ENCODE peak calls at places on chromosomes 11 and 22, in six cellular contexts. One of them, this sample, is unnamed.

GRCh38 chr11:72223615-72224586 is 666 bp upstream of the INPPL1 start:
- DNase-seq in lower lobe of right lung: peak; percentile 83
- DNase-seq in GM12864: no peak
- DNase-seq in progenitor cell of endocrine pancreas: peak; percentile 56
- DNase-seq in K562: peak; percentile 77
- DNase-seq in activated B cell treated with CpG ODN at 0.5 μM for 24 hours: peak; percentile 72
- DNase-seq in this sample: peak; percentile 79

GRCh38 chr11:133606122-133606521 is 73.8 kb upstream of the OPCML start:
- DNase-seq in activated B cell treated with CpG ODN at 0.5 μM for 24 hours: no peak
- DNase-seq in GM12864: no peak
- DNase-seq in K562: no peak
- DNase-seq in lower lobe of right lung: no peak
- DNase-seq in progenitor cell of endocrine pancreas: no peak
- DNase-seq in this sample: no peak

GRCh38 chr11:68506908-68507307 is 46.4 kb downstream of the PPP6R3 start:
- DNase-seq in GM12864: no peak
- DNase-seq in lower lobe of right lung: no peak
- DNase-seq in activated B cell treated with CpG ODN at 0.5 μM for 24 hours: no peak
- DNase-seq in progenitor cell of endocrine pancreas: no peak
- DNase-seq in K562: no peak
- DNase-seq in this sample: no peak

GRCh38 chr22:49703391-49703926 is 124.2 kb downstream of the BRD1 start:
- DNase-seq in lower lobe of right lung: no peak
- DNase-seq in K562: no peak
- DNase-seq in GM12864: no peak
- DNase-seq in progenitor cell of endocrine pancreas: no peak
- DNase-seq in activated B cell treated with CpG ODN at 0.5 μM for 24 hours: no peak
- DNase-seq in this sample: no peak

GRCh38 chr11:121721961-121722360 is 269.2 kb upstream of the SORL1-AS1 start:
- DNase-seq in progenitor cell of endocrine pancreas: no peak
- DNase-seq in K562: no peak
- DNase-seq in lower lobe of right lung: no peak
- DNase-seq in GM12864: no peak
- DNase-seq in activated B cell treated with CpG ODN at 0.5 μM for 24 hours: no peak
- DNase-seq in this sample: no peak

GRCh38 chr22:44925465-44926123 is 84.2 kb downstream of the PHF21B start:
- DNase-seq in lower lobe of right lung: peak; percentile 32
- DNase-seq in K562: no peak
- DNase-seq in GM12864: no peak
- DNase-seq in progenitor cell of endocrine pancreas: no peak
- DNase-seq in activated B cell treated with CpG ODN at 0.5 μM for 24 hours: no peak
- DNase-seq in this sample: no peak

GRCh38 chr11:69854719-69855118 is 35.5 kb upstream of the FGF3 start:
- DNase-seq in progenitor cell of endocrine pancreas: no peak
- DNase-seq in GM12864: no peak
- DNase-seq in K562: no peak
- DNase-seq in lower lobe of right lung: no peak
- DNase-seq in activated B cell treated with CpG ODN at 0.5 μM for 24 hours: no peak
- DNase-seq in this sample: no peak

GRCh38 chr11:14318581-14318981 is 40.4 kb downstream of the RRAS2 start:
- DNase-seq in lower lobe of right lung: no peak
- DNase-seq in activated B cell treated with CpG ODN at 0.5 μM for 24 hours: no peak
- DNase-seq in K562: no peak
- DNase-seq in progenitor cell of endocrine pancreas: no peak
- DNase-seq in GM12864: no peak
- DNase-seq in this sample: no peak

GRCh38 chr11:69916806-69917387 is 97.7 kb upstream of the FGF3 start:
- DNase-seq in progenitor cell of endocrine pancreas: no peak
- DNase-seq in GM12864: no peak
- DNase-seq in activated B cell treated with CpG ODN at 0.5 μM for 24 hours: no peak
- DNase-seq in lower lobe of right lung: no peak
- DNase-seq in K562: no peak
- DNase-seq in this sample: no peak

GRCh38 chr11:27716850-27717249 is 16.6 kb upstream of the BDNF start:
- DNase-seq in K562: no peak
- DNase-seq in progenitor cell of endocrine pancreas: no peak
- DNase-seq in GM12864: no peak
- DNase-seq in lower lobe of right lung: no peak
- DNase-seq in activated B cell treated with CpG ODN at 0.5 μM for 24 hours: no peak
- DNase-seq in this sample: no peak

GRCh38 chr22:46779023-46779422 is 16.6 kb downstream of the TBC1D22A start:
- DNase-seq in lower lobe of right lung: no peak
- DNase-seq in progenitor cell of endocrine pancreas: no peak
- DNase-seq in activated B cell treated with CpG ODN at 0.5 μM for 24 hours: no peak
- DNase-seq in K562: no peak
- DNase-seq in GM12864: no peak
- DNase-seq in this sample: no peak

GRCh38 chr11:124194696-124195418 is 11.7 kb downstream of the OR10D3 start:
- DNase-seq in GM12864: peak; percentile 26
- DNase-seq in progenitor cell of endocrine pancreas: no peak
- DNase-seq in K562: peak; percentile 48
- DNase-seq in activated B cell treated with CpG ODN at 0.5 μM for 24 hours: no peak
- DNase-seq in lower lobe of right lung: no peak
- DNase-seq in this sample: peak; percentile 55

GRCh38 chr11:112644410-112645131 is 316.6 kb upstream of the NCAM1 start:
- DNase-seq in progenitor cell of endocrine pancreas: no peak
- DNase-seq in lower lobe of right lung: no peak
- DNase-seq in K562: no peak
- DNase-seq in GM12864: no peak
- DNase-seq in activated B cell treated with CpG ODN at 0.5 μM for 24 hours: no peak
- DNase-seq in this sample: no peak

GRCh38 chr11:97703815-97704214 is 1314.0 kb downstream of the JRKL start:
- DNase-seq in GM12864: no peak
- DNase-seq in K562: no peak
- DNase-seq in activated B cell treated with CpG ODN at 0.5 μM for 24 hours: no peak
- DNase-seq in progenitor cell of endocrine pancreas: no peak
- DNase-seq in lower lobe of right lung: no peak
- DNase-seq in this sample: no peak

GRCh38 chr11:4134844-4135243 is 40.2 kb downstream of the RRM1 start:
- DNase-seq in K562: no peak
- DNase-seq in GM12864: no peak
- DNase-seq in progenitor cell of endocrine pancreas: no peak
- DNase-seq in activated B cell treated with CpG ODN at 0.5 μM for 24 hours: no peak
- DNase-seq in lower lobe of right lung: no peak
- DNase-seq in this sample: no peak

GRCh38 chr22:48945621-48946458 is 881.8 kb downstream of the BRD1 start:
- DNase-seq in progenitor cell of endocrine pancreas: peak; percentile 5
- DNase-seq in lower lobe of right lung: no peak
- DNase-seq in GM12864: no peak
- DNase-seq in activated B cell treated with CpG ODN at 0.5 μM for 24 hours: no peak
- DNase-seq in K562: no peak
- DNase-seq in this sample: no peak

GRCh38 chr22:19060356-19061009 is 61.7 kb downstream of the DGCR2 start:
- DNase-seq in K562: no peak
- DNase-seq in activated B cell treated with CpG ODN at 0.5 μM for 24 hours: no peak
- DNase-seq in GM12864: no peak
- DNase-seq in progenitor cell of endocrine pancreas: no peak
- DNase-seq in lower lobe of right lung: peak; percentile 20
- DNase-seq in this sample: no peak

GRCh38 chr11:83456075-83456474 is 169.9 kb upstream of the CCDC90B start:
- DNase-seq in progenitor cell of endocrine pancreas: peak; percentile 17
- DNase-seq in GM12864: no peak
- DNase-seq in activated B cell treated with CpG ODN at 0.5 μM for 24 hours: no peak
- DNase-seq in K562: no peak
- DNase-seq in lower lobe of right lung: no peak
- DNase-seq in this sample: peak; percentile 64

GRCh38 chr11:112555491-112556364 is 295.1 kb upstream of the PLET1 start:
- DNase-seq in lower lobe of right lung: peak; percentile 65
- DNase-seq in GM12864: peak; percentile 5
- DNase-seq in activated B cell treated with CpG ODN at 0.5 μM for 24 hours: peak; percentile 21
- DNase-seq in K562: peak; percentile 59
- DNase-seq in progenitor cell of endocrine pancreas: peak; percentile 73
- DNase-seq in this sample: peak; percentile 79

GRCh38 chr11:59182457-59183151 is 10.7 kb downstream of the DTX4 start:
- DNase-seq in lower lobe of right lung: no peak
- DNase-seq in K562: peak; percentile 28
- DNase-seq in progenitor cell of endocrine pancreas: no peak
- DNase-seq in activated B cell treated with CpG ODN at 0.5 μM for 24 hours: no peak
- DNase-seq in GM12864: no peak
- DNase-seq in this sample: no peak

GRCh38 chr11:70413151-70413550 is 14.8 kb downstream of the CTTN start:
- DNase-seq in GM12864: no peak
- DNase-seq in K562: no peak
- DNase-seq in activated B cell treated with CpG ODN at 0.5 μM for 24 hours: no peak
- DNase-seq in progenitor cell of endocrine pancreas: no peak
- DNase-seq in lower lobe of right lung: no peak
- DNase-seq in this sample: no peak

GRCh38 chr22:49363526-49364230 is 464.0 kb downstream of the BRD1 start:
- DNase-seq in K562: no peak
- DNase-seq in GM12864: no peak
- DNase-seq in activated B cell treated with CpG ODN at 0.5 μM for 24 hours: no peak
- DNase-seq in lower lobe of right lung: peak; percentile 44
- DNase-seq in progenitor cell of endocrine pancreas: no peak
- DNase-seq in this sample: no peak

GRCh38 chr11:62336949-62337681 is at the start of gene ASRGL1:
- DNase-seq in activated B cell treated with CpG ODN at 0.5 μM for 24 hours: peak; percentile 83
- DNase-seq in GM12864: peak; percentile 18
- DNase-seq in lower lobe of right lung: peak; percentile 97
- DNase-seq in progenitor cell of endocrine pancreas: peak; percentile 73
- DNase-seq in K562: peak; percentile 89
- DNase-seq in this sample: peak; percentile 87
- TF ChIP-seq CTCF in activated B cell treated with CpG ODN at 0.5 μM for 24 hours: no peak
- TF ChIP-seq CTCF in GM12864: no peak
- TF ChIP-seq CTCF in lower lobe of right lung: no peak
- TF ChIP-seq CTCF in progenitor cell of endocrine pancreas: no peak
- TF ChIP-seq CTCF in K562: no peak
- TF ChIP-seq CTCF in this sample: no peak

GRCh38 chr22:39529487-39529851 is 3.1 kb downstream of the RPS19BP1 start:
- DNase-seq in activated B cell treated with CpG ODN at 0.5 μM for 24 hours: no peak
- DNase-seq in progenitor cell of endocrine pancreas: no peak
- DNase-seq in K562: no peak
- DNase-seq in GM12864: no peak
- DNase-seq in lower lobe of right lung: no peak
- DNase-seq in this sample: no peak
- TF ChIP-seq CTCF in activated B cell treated with CpG ODN at 0.5 μM for 24 hours: no peak
- TF ChIP-seq CTCF in progenitor cell of endocrine pancreas: no peak
- TF ChIP-seq CTCF in K562: no peak
- TF ChIP-seq CTCF in GM12864: no peak
- TF ChIP-seq CTCF in lower lobe of right lung: peak; percentile 6
- TF ChIP-seq CTCF in this sample: no peak

DNA sequence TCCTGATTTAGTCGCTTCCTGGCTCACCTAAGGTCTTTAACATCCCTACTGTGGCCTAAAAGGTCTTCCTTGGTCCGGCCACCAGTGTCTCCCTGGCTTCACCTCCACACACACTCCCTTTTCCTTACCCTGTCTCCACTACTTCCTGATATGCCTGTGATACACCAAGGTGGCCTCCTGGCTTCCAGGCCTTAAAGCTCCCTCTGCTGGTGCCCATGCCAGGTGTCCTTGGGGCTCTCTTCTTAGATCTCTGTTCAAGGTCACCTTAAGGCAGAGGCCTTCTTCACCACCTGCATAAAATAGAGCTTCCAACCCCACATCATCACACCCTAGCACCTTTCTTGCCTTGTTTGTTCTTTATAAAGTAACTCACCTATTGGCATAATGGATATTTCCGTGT is 787.7 kb downstream of the NTM start:
- DNase-seq in K562: no peak
- DNase-seq in GM12864: no peak
- DNase-seq in activated B cell treated with CpG ODN at 0.5 μM for 24 hours: no peak
- DNase-seq in lower lobe of right lung: no peak
- DNase-seq in progenitor cell of endocrine pancreas: no peak
- DNase-seq in this sample: no peak
- TF ChIP-seq CTCF in K562: no peak
- TF ChIP-seq CTCF in GM12864: peak; percentile 56
- TF ChIP-seq CTCF in activated B cell treated with CpG ODN at 0.5 μM for 24 hours: no peak
- TF ChIP-seq CTCF in lower lobe of right lung: peak; percentile 20
- TF ChIP-seq CTCF in progenitor cell of endocrine pancreas: peak; percentile 48
- TF ChIP-seq CTCF in this sample: peak; percentile 27

GRCh38 chr11:77046060-77046501 is 11.9 kb downstream of the B3GNT6 start:
- DNase-seq in K562: peak; percentile 89
- DNase-seq in progenitor cell of endocrine pancreas: peak; percentile 61
- DNase-seq in activated B cell treated with CpG ODN at 0.5 μM for 24 hours: no peak
- DNase-seq in lower lobe of right lung: peak; percentile 66
- DNase-seq in GM12864: no peak
- DNase-seq in this sample: peak; percentile 80
- TF ChIP-seq CTCF in K562: peak; percentile 96
- TF ChIP-seq CTCF in progenitor cell of endocrine pancreas: peak; percentile 97
- TF ChIP-seq CTCF in activated B cell treated with CpG ODN at 0.5 μM for 24 hours: no peak
- TF ChIP-seq CTCF in lower lobe of right lung: peak; percentile 73
- TF ChIP-seq CTCF in GM12864: peak; percentile 85
- TF ChIP-seq CTCF in this sample: peak; percentile 80

GRCh38 chr11:10688401-10688800 is 5.2 kb downstream of the IRAG1 start:
- DNase-seq in K562: peak; percentile 39
- DNase-seq in activated B cell treated with CpG ODN at 0.5 μM for 24 hours: no peak
- DNase-seq in GM12864: no peak
- DNase-seq in lower lobe of right lung: no peak
- DNase-seq in progenitor cell of endocrine pancreas: no peak
- DNase-seq in this sample: no peak
- TF ChIP-seq CTCF in K562: peak; percentile 58
- TF ChIP-seq CTCF in activated B cell treated with CpG ODN at 0.5 μM for 24 hours: no peak
- TF ChIP-seq CTCF in GM12864: peak; percentile 49
- TF ChIP-seq CTCF in lower lobe of right lung: no peak
- TF ChIP-seq CTCF in progenitor cell of endocrine pancreas: peak; percentile 30
- TF ChIP-seq CTCF in this sample: peak; percentile 28

DNA sequence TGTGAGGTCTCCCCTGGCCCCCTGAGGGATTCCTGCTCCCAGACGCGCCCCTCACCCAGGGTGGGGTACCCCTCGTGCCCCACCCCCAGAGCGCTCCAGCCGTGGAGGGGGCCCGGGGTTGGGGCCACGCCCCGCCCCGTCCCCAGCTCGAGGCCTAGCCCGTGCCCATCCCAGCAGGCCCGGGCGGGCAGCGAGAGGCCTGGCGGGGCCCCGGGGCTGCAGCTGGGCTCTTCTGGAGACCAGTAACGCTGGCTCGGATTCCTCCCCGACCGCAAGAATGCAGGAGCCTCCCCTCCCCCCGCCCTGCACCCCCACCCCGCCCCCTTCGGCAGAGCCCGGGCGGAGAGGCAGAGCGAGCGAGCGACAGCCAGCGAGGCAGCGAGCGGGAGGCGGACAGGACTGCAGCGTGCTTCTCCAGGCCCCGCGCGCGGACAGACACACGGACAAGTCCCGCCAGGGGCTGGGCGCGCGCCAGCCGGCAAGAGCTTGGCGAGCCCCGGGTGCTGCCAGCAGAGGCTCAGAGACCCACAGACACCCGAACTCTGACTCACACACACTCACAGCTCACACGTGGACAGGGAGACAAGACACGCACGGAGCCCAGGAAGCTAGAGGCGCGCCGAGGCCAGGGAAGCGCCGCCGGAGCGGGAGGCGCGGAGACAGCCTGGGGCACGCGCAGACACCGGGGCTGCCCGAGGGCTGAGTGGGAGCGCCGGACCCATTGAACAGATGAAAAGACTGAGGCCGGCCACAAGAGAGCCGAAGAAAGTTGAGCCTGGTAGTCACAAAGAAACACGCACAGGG is 15.2 kb downstream of the BCL9L start:
- DNase-seq in progenitor cell of endocrine pancreas: peak; percentile 60
- DNase-seq in K562: peak; percentile 80
- DNase-seq in GM12864: no peak
- DNase-seq in activated B cell treated with CpG ODN at 0.5 μM for 24 hours: no peak
- DNase-seq in lower lobe of right lung: peak; percentile 87
- DNase-seq in this sample: peak; percentile 76
- TF ChIP-seq CTCF in progenitor cell of endocrine pancreas: no peak
- TF ChIP-seq CTCF in K562: no peak
- TF ChIP-seq CTCF in GM12864: no peak
- TF ChIP-seq CTCF in activated B cell treated with CpG ODN at 0.5 μM for 24 hours: no peak
- TF ChIP-seq CTCF in lower lobe of right lung: no peak
- TF ChIP-seq CTCF in this sample: no peak